ENCODE peak calls at places on chromosomes 13 and 19, in ten cellular contexts. T, W, Z, J, M, V, S, Y, G and B are unnamed samples.

GRCh38 chr13:42832341-42833153 is 51.2 kb downstream of the FAM216B start:
- DNase-seq in Z (no peak), V (no peak), G (peak; percentile 94), T (peak; percentile 90), W (no peak), J (no peak), Y (no peak), M (no peak), S (peak; percentile 94), B (no peak)

GRCh38 chr13:100668408-100668807 is 6.2 kb downstream of the TMTC4 start:
- DNase-seq in W (no peak), T (peak; percentile 55), V (no peak), S (peak; percentile 89), Y (no peak), Z (no peak), G (peak; percentile 17), M (no peak), J (no peak), B (no peak)

GRCh38 chr19:55439052-55439451 is 4.0 kb downstream of the SHISA7 start:
- DNase-seq in G (no peak), J (no peak), Z (no peak), Y (no peak), S (no peak), V (no peak), W (no peak), T (no peak), M (no peak), B (no peak)

GRCh38 chr19:38656171-38656981 is 8.9 kb downstream of the ACTN4 start:
- DNase-seq in M (no peak), Z (peak; percentile 80), G (peak; percentile 63), J (no peak), S (peak; percentile 54), V (no peak), T (peak; percentile 91), W (no peak), Y (no peak), B (no peak)

GRCh38 chr13:30789360-30789862 is 54.1 kb downstream of the ALOX5AP start:
- DNase-seq in J (no peak), Y (no peak), V (no peak), S (no peak), Z (no peak), M (no peak), G (no peak), T (no peak), W (no peak), B (no peak)

GRCh38 chr19:7224205-7224833 is 69.9 kb downstream of the INSR start:
- DNase-seq in G (peak; percentile 30), S (peak; percentile 23), Z (no peak), T (peak; percentile 80), V (no peak), Y (no peak), W (no peak), M (no peak), J (peak; percentile 73), B (no peak)

GRCh38 chr13:113407531-113408393 is 43.8 kb upstream of the GRTP1 start:
- DNase-seq in Z (no peak), J (no peak), Y (peak; percentile 1), V (no peak), T (no peak), W (no peak), S (no peak), G (no peak), M (no peak), B (no peak)

GRCh38 chr19:31338069-31338767 is 11.0 kb downstream of the TSHZ3 start:
- DNase-seq in G (peak; percentile 85), S (peak; percentile 42), W (no peak), T (peak; percentile 94), Z (no peak), J (peak; percentile 79), V (peak; percentile 87), Y (peak; percentile 88), M (peak; percentile 43), B (peak; percentile 80)

GRCh38 chr19:2820112-2820702 is 539 bp downstream of the ZNF554 start:
- DNase-seq in Y (peak; percentile 71), V (peak; percentile 48), J (no peak), S (no peak), T (no peak), W (peak; percentile 19), M (no peak), Z (no peak), G (no peak), B (peak; percentile 70)

GRCh38 chr13:30442854-30443379 is 20.6 kb downstream of the UBE2L5 start:
- DNase-seq in W (no peak), Y (no peak), Z (no peak), S (no peak), V (no peak), G (no peak), T (no peak), J (no peak), M (no peak), B (no peak)

GRCh38 chr13:104297075-104297474 is 1230.9 kb upstream of the SLC10A2 start:
- DNase-seq in M (no peak), J (no peak), Z (no peak), S (no peak), V (no peak), G (no peak), T (peak; percentile 22), Y (no peak), W (no peak), B (no peak)

GRCh38 chr13:110580800-110581199 is 19.3 kb upstream of the RAB20 start:
- DNase-seq in M (no peak), G (peak; percentile 33), J (no peak), V (no peak), Y (no peak), S (no peak), T (peak; percentile 33), W (no peak), Z (no peak), B (no peak)

GRCh38 chr19:47253970-47254369 is 2.4 kb upstream of the CCDC9 start:
- DNase-seq in S (no peak), G (no peak), J (no peak), M (no peak), Y (no peak), W (no peak), T (no peak), V (no peak), Z (no peak), B (no peak)

GRCh38 chr13:79799466-79799865 is 318.5 kb downstream of the NDFIP2 start:
- DNase-seq in G (no peak), W (no peak), Y (no peak), M (no peak), J (no peak), V (no peak), S (no peak), T (no peak), Z (no peak), B (peak; percentile 70)

GRCh38 chr19:49552749-49553148 is 24.9 kb downstream of the RCN3 start:
- DNase-seq in T (no peak), G (no peak), M (no peak), J (no peak), V (no peak), Y (no peak), W (no peak), Z (peak; percentile 29), S (no peak), B (no peak)
- H3K27ac ChIP-seq in T (no peak overlapping the region), G (no peak overlapping the region), M (no peak overlapping the region), J (no peak overlapping the region), V (no peak overlapping the region), Y (no peak overlapping the region), W (peak overlapping the region; percentile 91), Z (no peak overlapping the region), S (no peak overlapping the region), B (no peak overlapping the region)

GRCh38 chr19:35744335-35744687 is 907 bp downstream of the U2AF1L4 start:
- DNase-seq in G (no peak), M (no peak), Z (no peak), Y (no peak), W (no peak), T (no peak), S (no peak), J (no peak), V (no peak), B (no peak)

GRCh38 chr19:35742121-35742724 is at the start of gene IGFLR1:
- DNase-seq in M (no peak), W (no peak), T (no peak), V (no peak), Z (peak; percentile 65), S (no peak), J (no peak), G (no peak), Y (no peak), B (no peak)

GRCh38 chr19:35745328-35746086 is at the start of the genes PSENEN and U2AF1L4:
- DNase-seq in S (peak; percentile 96), T (peak; percentile 100), G (peak; percentile 100), W (peak; percentile 97), Y (peak; percentile 100), Z (peak; percentile 99), J (peak; percentile 98), M (peak; percentile 97), V (peak; percentile 98), B (peak; percentile 86)

GRCh38 chr19:35744688-35745327 is 410 bp downstream of the U2AF1L4 start:
- DNase-seq in Z (peak; percentile 94), Y (peak; percentile 99), S (peak; percentile 83), G (peak; percentile 94), V (peak; percentile 96), W (peak; percentile 92), M (peak; percentile 95), T (peak; percentile 97), J (peak; percentile 97), B (peak; percentile 86)

DNA sequence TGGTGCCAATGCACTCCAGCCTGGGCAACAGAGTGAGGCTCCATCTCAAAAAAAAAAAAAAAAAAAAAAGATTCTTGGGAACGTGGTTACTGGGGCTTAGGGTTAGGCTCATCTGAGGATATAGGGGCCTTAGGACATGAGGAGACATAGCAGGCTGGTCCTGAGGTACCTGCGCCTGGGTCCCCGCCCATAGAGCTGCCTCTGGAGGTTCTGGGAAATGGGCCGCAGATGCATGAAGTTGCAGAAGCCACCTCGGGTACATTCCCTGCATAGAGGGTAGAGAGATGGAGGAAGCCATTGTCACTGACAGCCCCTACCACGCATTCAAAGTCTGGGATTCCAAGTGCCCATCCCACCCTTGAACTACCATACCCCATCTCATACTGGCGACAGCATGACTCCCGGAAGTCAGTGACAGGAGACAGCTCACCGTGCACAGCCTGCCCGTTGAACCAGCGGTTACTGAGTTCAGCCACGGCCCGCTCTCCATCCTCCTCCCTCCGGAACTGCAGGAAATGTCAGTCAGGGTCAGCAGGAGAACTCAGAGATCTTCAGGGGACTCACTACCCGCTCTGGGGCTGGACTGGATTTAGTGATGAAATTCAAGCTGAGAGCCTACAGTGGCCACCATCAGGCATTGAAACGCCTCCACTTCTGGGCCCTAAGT is 1.4 kb downstream of the U2AF1L4 start:
- DNase-seq in W (no peak), Z (no peak), T (no peak), G (no peak), J (no peak), S (no peak), M (no peak), Y (no peak), V (no peak), B (no peak)
- H3K27ac ChIP-seq in W (peak overlapping the region; percentile 98), Z (peak overlapping the region; percentile 17), T (no peak overlapping the region), G (no peak overlapping the region), J (no peak overlapping the region), S (no peak overlapping the region), M (peak overlapping the region; percentile 100), Y (no peak overlapping the region), V (no peak overlapping the region), B (no peak overlapping the region)

GRCh38 chr13:72983085-72983768 is 75.6 kb upstream of the KLF5 start:
- DNase-seq in Y (no peak), Z (no peak), V (no peak), M (no peak), S (peak; percentile 13), W (no peak), G (peak; percentile 69), J (no peak), T (peak; percentile 72), B (no peak)
- H3K27ac ChIP-seq in Y (no peak overlapping the region), Z (no peak overlapping the region), V (no peak overlapping the region), M (no peak overlapping the region), S (no peak overlapping the region), W (peak overlapping the region; percentile 50), G (peak overlapping the region; percentile 14), J (no peak overlapping the region), T (no peak overlapping the region), B (peak overlapping the region; percentile 21)

GRCh38 chr13:40152145-40152544 is 496.7 kb downstream of the COG6 start:
- DNase-seq in G (peak; percentile 49), S (peak; percentile 75), M (no peak), Z (no peak), T (peak; percentile 89), V (no peak), J (no peak), W (peak; percentile 62), Y (no peak), B (no peak)
- H3K27ac ChIP-seq in G (no peak overlapping the region), S (no peak overlapping the region), M (no peak overlapping the region), Z (no peak overlapping the region), T (no peak overlapping the region), V (no peak overlapping the region), J (peak overlapping the region; percentile 85), W (no peak overlapping the region), Y (no peak overlapping the region), B (no peak overlapping the region)